ENCODE peak calls at places on chromosome 10, in eight cellular contexts. X is activated T-cell treated with anti-CD3 and anti-CD28 coated beads, Interleukin-2, amount 50 U/mL, for 72 hours; V is T-helper 2 cell treated with Interferon-gamma antibody and Interleukin-4, amounts not matched to agents 5 μg/mL and 100 μg/mL, for 36 hours; L is AG04449; Z is GM19239; Y is tibial artery; S is fibroblast of lung; T is heart left ventricle. F is an unnamed sample.

GRCh38 chr10:59805043-59805442 is 51.8 kb upstream of the MRLN start:
- DNase-seq in X (no peak), V (no peak), L (no peak), Z (no peak), Y (no peak), S (no peak), T (no peak), F (no peak)

GRCh38 chr10:7133958-7134357 is 276.9 kb downstream of the SFMBT2 start:
- DNase-seq in X (no peak), V (no peak), L (no peak), Z (no peak), Y (no peak), S (no peak), T (no peak), F (no peak)

GRCh38 chr10:34740321-34740720 is 74.8 kb downstream of the PARD3 start:
- DNase-seq in X (no peak), V (no peak), L (no peak), Z (no peak), Y (no peak), S (no peak), T (no peak), F (no peak)

GRCh38 chr10:133143546-133143945 is 16.5 kb upstream of the KNDC1 start:
- DNase-seq in X (no peak), V (no peak), L (no peak), Z (no peak), Y (peak), S (no peak), T (peak), F (no peak)

GRCh38 chr10:21047096-21047495 is 150.0 kb upstream of the NEBL start:
- DNase-seq in X (no peak), V (no peak), L (no peak), Z (no peak), Y (no peak), S (no peak), T (no peak), F (no peak)

GRCh38 chr10:5977471-5978370 is at the start of gene IL15RA:
- DNase-seq in X (peak), V (peak), L (no peak), Z (peak), Y (peak), S (peak), T (peak), F (peak)

GRCh38 chr10:78691301-78692030 is 377.3 kb upstream of the ZMIZ1 start:
- DNase-seq in X (no peak), V (no peak), L (no peak), Z (no peak), Y (no peak), S (no peak), T (no peak), F (no peak)

GRCh38 chr10:11006428-11006825 is 11.2 kb upstream of the CELF2 start:
- DNase-seq in X (no peak), V (no peak), L (no peak), Z (no peak), Y (no peak), S (no peak), T (no peak), F (no peak)

GRCh38 chr10:86520871-86521619 is 547 bp downstream of the WAPL start:
- DNase-seq in X (peak), V (peak), L (no peak), Z (no peak), Y (peak), S (peak), T (peak), F (no peak)

GRCh38 chr10:95536017-95536416 is 25.2 kb downstream of the SORBS1 start:
- DNase-seq in X (no peak), V (no peak), L (no peak), Z (no peak), Y (peak), S (peak), T (no peak), F (no peak)

GRCh38 chr10:103227416-103227815 is 18.3 kb upstream of the RPEL1 start:
- DNase-seq in X (no peak), V (no peak), L (no peak), Z (no peak), Y (no peak), S (peak), T (no peak), F (no peak)

GRCh38 chr10:112958275-112958995 is 8.4 kb downstream of the TCF7L2 start:
- DNase-seq in X (no peak), V (no peak), L (peak), Z (no peak), Y (no peak), S (peak), T (no peak), F (no peak)